ENCODE peak calls at places on chromosomes 6 and 20, in four cellular contexts. R, V, K and C are unnamed samples.

GRCh38 chr6:56482525-56482924 is 160.2 kb downstream of the DST start:
- DNase-seq in R (no peak), V (peak; percentile 90), K (no peak), C (no peak)

GRCh38 chr6:164247106-164247505 is 832.6 kb downstream of the QKI start:
- DNase-seq in R (no peak), V (no peak), K (no peak), C (no peak)

GRCh38 chr6:35589904-35590303 is 77.2 kb upstream of the TULP1 start:
- DNase-seq in R (no peak), V (no peak), K (no peak), C (no peak)

GRCh38 chr20:58981564-58982364 is 708 bp downstream of the NELFCD start:
- DNase-seq in R (peak; percentile 6), V (peak; percentile 35), K (no peak), C (peak; percentile 63)

GRCh38 chr6:170058878-170059485 is 231.9 kb downstream of the DLL1 start:
- DNase-seq in R (no peak), V (no peak), K (no peak), C (peak; percentile 32)

GRCh38 chr6:162706236-162706635 is 21.3 kb downstream of the PRKN start:
- DNase-seq in R (no peak), V (no peak), K (no peak), C (no peak)

GRCh38 chr6:149723771-149724417 is 6.0 kb upstream of the LATS1 start:
- DNase-seq in R (peak; percentile 79), V (peak; percentile 77), K (peak; percentile 60), C (no peak)

GRCh38 chr20:34720266-34720665 is 16.1 kb downstream of the TP53INP2 start:
- DNase-seq in R (peak; percentile 26), V (no peak), K (no peak), C (no peak)

GRCh38 chr20:63522091-63522868 is 1.7 kb downstream of the PPDPF start:
- DNase-seq in R (no peak), V (no peak), K (no peak), C (peak; percentile 28)

GRCh38 chr20:45138451-45139300 is 14.4 kb upstream of the WFDC12 start:
- DNase-seq in R (no peak), V (peak; percentile 34), K (peak; percentile 21), C (peak; percentile 96)

GRCh38 chr20:36496707-36497669 is 44.3 kb upstream of the MYL9 start:
- DNase-seq in R (no peak), V (no peak), K (no peak), C (no peak)

GRCh38 chr6:64630901-64631300 is 995.3 kb downstream of the PHF3 start:
- DNase-seq in R (no peak), V (no peak), K (no peak), C (no peak)

GRCh38 chr20:64131406-64131805 is 24.0 kb upstream of the NPBWR2 start:
- DNase-seq in R (no peak), V (peak; percentile 60), K (no peak), C (peak; percentile 51)

GRCh38 chr6:88165877-88166492 is at the start of gene CNR1:
- DNase-seq in R (no peak), V (no peak), K (no peak), C (peak; percentile 84)

GRCh38 chr6:137816688-137817087 is 50.4 kb upstream of the TNFAIP3 start:
- DNase-seq in R (no peak), V (no peak), K (no peak), C (no peak)

GRCh38 chr6:144305985-144306384 is 20.9 kb downstream of the UTRN start:
- DNase-seq in R (peak; percentile 79), V (no peak), K (no peak), C (no peak)

GRCh38 chr20:10674684-10675455 is 1.1 kb upstream of the JAG1 start:
- DNase-seq in R (peak; percentile 66), V (peak; percentile 84), K (peak; percentile 48), C (peak; percentile 96)

GRCh38 chr6:169319561-169319960 is 65.9 kb upstream of the THBS2 start:
- DNase-seq in R (peak; percentile 13), V (no peak), K (no peak), C (no peak)

GRCh38 chr6:49653942-49654341 is 17.3 kb upstream of the RHAG start:
- DNase-seq in R (no peak), V (no peak), K (no peak), C (no peak)

GRCh38 chr20:38673261-38673660 is 51.0 kb upstream of the SLC32A1 start:
- DNase-seq in R (no peak), V (no peak), K (no peak), C (no peak)
- H3K9ac ChIP-seq in R (no peak overlapping the region), V (no peak overlapping the region), K (no peak overlapping the region), C (no peak overlapping the region)

DNA sequence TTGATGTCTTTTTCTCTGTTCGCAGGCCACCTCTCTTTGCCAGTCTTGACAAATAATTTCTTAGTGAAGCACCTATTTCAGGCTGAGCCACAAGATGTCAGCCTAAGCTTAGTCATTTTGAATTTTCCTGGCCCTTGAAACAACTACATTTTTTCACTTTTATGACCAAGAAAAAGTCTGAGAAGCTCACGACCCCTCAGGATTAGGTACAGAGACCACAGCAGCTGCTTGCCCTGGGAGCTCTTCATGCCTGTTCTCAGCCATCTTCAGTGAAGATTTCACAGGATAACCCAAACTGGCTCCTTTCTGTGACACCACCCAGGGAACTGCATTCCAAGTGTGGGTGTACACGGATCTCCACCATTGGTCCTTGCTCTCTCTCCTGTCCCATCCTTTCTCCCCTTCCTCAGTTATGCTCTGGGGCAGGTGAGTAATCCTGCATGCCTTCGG is 38.4 kb upstream of the SPTLC3 start:
- DNase-seq in R (peak; percentile 51), V (peak; percentile 74), K (no peak), C (peak; percentile 62)
- TF ChIP-seq CTCF in R (peak; percentile 74), V (peak; percentile 91), K (peak; percentile 36), C (peak; percentile 80)

DNA sequence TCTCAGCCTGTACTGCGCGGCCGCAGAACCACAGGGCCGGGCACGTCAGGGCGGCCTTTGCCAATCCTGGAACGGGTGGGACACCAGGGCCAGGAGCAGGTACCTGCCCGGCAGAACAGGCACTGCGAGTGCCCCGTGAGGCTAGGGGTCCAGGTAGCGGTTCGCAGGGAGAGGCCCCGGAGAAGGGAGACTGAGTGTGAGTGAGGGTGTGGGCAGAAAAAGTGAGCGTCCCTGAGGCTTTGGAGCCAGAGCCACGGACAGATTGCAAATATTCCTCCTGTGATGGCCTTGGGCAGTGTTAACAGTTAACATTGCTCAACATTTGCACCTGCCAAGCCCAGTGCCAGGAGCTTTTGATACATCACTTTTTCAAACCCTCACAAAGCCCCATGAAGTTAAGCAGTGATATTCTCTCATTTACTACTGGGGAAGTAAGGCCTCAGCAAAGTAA is 491 bp downstream of the GNMT start:
- DNase-seq in R (no peak), V (peak; percentile 52), K (no peak), C (no peak)
- H3K4me3 ChIP-seq in R (peak overlapping the region; percentile 18), V (peak overlapping the region; percentile 81), K (no peak overlapping the region), C (peak overlapping the region; percentile 83)

GRCh38 chr6:22583927-22584326 is 14.6 kb downstream of the HDGFL1 start:
- DNase-seq in R (no peak), V (no peak), K (no peak), C (no peak)
- H3K9ac ChIP-seq in R (no peak overlapping the region), V (no peak overlapping the region), K (no peak overlapping the region), C (no peak overlapping the region)

GRCh38 chr20:38473353-38473795 is 731 bp downstream of the RALGAPB start:
- DNase-seq in R (no peak), V (peak; percentile 67), K (no peak), C (no peak)
- TF ChIP-seq CTCF in R (no peak), V (peak; percentile 57), K (no peak), C (peak; percentile 28)